ENCODE peak calls at places on chromosomes 1 and 21, in four cellular contexts. A is dorsolateral prefrontal cortex, P is astrocyte of the spinal cord, W is tibial artery. G is an unnamed sample.

GRCh38 chr1:8863712-8864324 is 14.7 kb downstream of the ENO1 start:
- DNase-seq in A (no peak), P (no peak), W (no peak), G (no peak)

GRCh38 chr1:96918406-96918805 is 196.8 kb downstream of the PTBP2 start:
- DNase-seq in A (no peak), P (peak; percentile 86), W (no peak), G (peak; percentile 42)

GRCh38 chr1:234730542-234731370 is 120.8 kb upstream of the IRF2BP2 start:
- DNase-seq in A (no peak), P (no peak), W (no peak), G (no peak)

GRCh38 chr1:6419803-6420593 is at the start of gene HES2:
- DNase-seq in A (no peak), P (no peak), W (no peak), G (peak; percentile 41)

GRCh38 chr1:7011826-7012225 is 226.6 kb downstream of the CAMTA1 start:
- DNase-seq in A (no peak), P (no peak), W (no peak), G (no peak)

GRCh38 chr1:81478217-81478616 is 322.5 kb upstream of the ADGRL2 start:
- DNase-seq in A (no peak), P (no peak), W (no peak), G (no peak)

GRCh38 chr1:2552189-2552588 is 4.0 kb upstream of the TNFRSF14 start:
- DNase-seq in A (no peak), P (no peak), W (no peak), G (no peak)

GRCh38 chr1:106921186-106921585 is 135.3 kb upstream of the PRMT6 start:
- DNase-seq in A (no peak), P (peak; percentile 41), W (no peak), G (no peak)

GRCh38 chr1:10625076-10625475 is 150.3 kb downstream of the PEX14 start:
- DNase-seq in A (no peak), P (no peak), W (peak; percentile 31), G (no peak)

GRCh38 chr1:95223110-95223509 is 10.9 kb upstream of the RWDD3 start:
- DNase-seq in A (no peak), P (peak; percentile 43), W (no peak), G (peak; percentile 23)

GRCh38 chr1:31786366-31787060 is 22.4 kb upstream of the ADGRB2 start:
- DNase-seq in A (peak; percentile 16), P (no peak), W (peak; percentile 61), G (no peak)
- TF ChIP-seq CTCF in A (no peak), P (no peak), W (no peak), G (no peak)

DNA sequence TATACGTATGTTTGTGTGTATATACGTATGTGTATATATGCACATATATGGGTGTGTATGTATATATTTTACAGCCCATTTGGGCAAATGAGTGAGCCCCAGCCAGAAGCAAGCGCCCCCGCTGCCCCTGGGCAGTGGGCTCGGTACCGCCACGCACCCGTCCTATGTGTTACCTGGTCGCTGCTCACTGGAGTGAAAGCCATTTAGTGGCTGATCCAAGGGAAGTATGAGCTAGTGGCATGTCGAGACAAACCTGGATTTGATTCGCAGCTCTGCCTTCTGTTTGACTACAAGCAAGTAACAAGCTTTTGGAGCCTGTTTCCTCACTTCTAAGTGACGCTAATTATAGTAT is 35.8 kb upstream of the JAK1 start:
- DNase-seq in A (no peak), P (no peak), W (peak; percentile 70), G (no peak)
- H3K4me3 ChIP-seq in A (peak overlapping the region; percentile 72), P (peak overlapping the region; percentile 53), W (peak overlapping the region; percentile 61), G (peak overlapping the region; percentile 62)

DNA sequence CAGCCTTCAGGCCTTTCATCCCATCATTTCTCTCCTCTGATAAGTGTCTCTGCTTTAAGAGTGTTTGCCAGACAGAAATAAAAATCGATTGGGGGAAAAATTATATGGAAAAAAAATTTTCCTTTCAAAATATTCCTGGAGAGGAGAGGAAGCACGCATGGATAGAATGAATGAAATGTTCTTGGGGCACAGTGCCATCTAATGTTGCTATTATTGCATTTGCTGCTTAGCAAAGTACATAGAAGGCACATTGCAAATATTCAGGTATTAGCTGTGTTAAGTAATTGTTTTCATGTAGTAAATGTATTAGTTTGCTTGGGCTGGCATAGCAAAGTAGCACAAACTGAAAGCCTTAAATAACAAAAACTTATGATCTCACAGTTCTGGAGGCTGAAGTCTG is 18.1 kb downstream of the B3GALT5 start:
- DNase-seq in A (no peak), P (peak; percentile 39), W (no peak), G (no peak)
- TF ChIP-seq CTCF in A (no peak), P (no peak), W (no peak), G (no peak)

GRCh38 chr1:156417700-156418015 is 48.6 kb downstream of the RHBG start:
- DNase-seq in A (no peak), P (no peak), W (no peak), G (no peak)

GRCh38 chr1:156421062-156421938 is 52.3 kb downstream of the RHBG start:
- DNase-seq in A (peak; percentile 87), P (peak; percentile 33), W (peak; percentile 80), G (peak; percentile 41)

GRCh38 chr1:156420209-156421061 is 51.4 kb downstream of the RHBG start:
- DNase-seq in A (no peak), P (no peak), W (no peak), G (no peak)

GRCh38 chr1:156421939-156422601 is 53.1 kb downstream of the RHBG start:
- DNase-seq in A (no peak), P (no peak), W (no peak), G (no peak)

GRCh38 chr1:156419863-156420208 is 50.8 kb downstream of the RHBG start:
- DNase-seq in A (no peak), P (no peak), W (no peak), G (no peak)
- H3K4me3 ChIP-seq in A (peak overlapping the region; percentile 76), P (no peak overlapping the region), W (no peak overlapping the region), G (no peak overlapping the region)

DNA sequence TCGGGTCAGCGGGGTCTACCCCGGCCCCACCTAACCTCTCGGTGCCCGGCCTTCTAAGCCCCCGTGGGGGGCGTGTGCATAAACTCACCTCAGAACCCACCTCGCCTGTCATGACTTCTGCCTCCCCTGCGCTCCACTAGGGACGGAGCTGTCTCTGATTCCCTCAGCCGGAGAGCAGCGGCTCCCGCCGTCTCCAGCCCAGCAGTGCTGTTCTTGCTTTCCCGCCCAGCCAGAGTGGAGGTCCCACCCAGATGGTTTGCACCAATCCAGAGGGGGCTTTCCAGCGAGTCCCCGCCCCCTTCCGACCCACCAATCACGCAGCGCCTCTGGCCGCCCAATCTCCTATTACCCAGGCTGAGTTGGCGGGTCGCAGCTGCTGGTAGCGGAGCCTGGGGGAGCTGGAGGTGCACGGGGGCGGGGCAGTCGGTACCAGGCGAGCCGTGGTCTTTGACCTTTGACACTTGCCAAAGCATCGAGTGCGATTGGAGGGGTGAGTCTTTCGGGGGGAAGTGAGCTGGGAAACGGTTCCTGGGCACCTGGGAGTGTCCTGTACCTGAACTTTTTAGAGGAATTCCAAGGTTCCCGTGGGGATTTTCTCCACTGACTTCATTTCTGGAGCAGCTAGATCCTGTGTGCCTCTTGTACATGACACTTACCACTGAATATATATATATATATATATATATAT is at the start of gene CLSPN:
- DNase-seq in A (peak; percentile 78), P (peak; percentile 96), W (peak; percentile 96), G (peak; percentile 92)
- TF ChIP-seq CTCF in A (peak; percentile 11), P (no peak), W (no peak), G (no peak)

DNA sequence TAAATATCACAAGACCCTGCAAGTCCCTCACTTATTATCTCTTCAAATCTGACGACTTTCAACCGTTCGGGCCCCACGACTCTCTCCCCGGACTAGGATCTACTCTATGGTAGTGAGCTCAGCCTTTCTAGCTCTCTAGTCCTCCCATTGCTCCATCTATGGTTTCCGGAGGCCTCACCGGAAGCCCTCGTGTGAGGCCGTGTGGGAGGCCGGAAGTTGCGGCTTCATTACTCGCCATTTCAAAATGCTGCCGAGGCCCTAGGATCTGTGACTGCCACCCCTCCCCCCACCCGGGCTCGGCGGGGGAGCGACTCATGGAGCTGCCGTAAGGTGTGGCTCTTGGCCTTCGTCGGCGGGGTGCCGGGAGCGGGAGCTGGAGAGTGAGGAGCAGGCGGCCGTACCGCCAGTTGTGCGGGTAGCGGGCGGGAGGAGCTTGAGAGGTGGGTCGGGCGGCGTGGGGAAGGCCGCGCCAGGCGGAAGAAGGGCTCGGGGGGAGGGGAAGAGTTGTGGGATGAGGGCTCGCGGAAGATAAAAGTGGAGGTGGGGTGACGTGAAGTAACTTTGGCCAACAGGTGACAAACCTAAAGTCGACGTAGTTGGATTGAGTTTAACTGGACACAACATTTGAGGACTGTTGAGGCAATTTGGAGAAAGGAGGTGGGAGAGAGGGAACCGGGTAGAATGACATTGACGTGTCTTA is at the start of gene MDM4:
- DNase-seq in A (peak; percentile 70), P (peak; percentile 98), W (peak; percentile 95), G (peak; percentile 98)
- H3K4me3 ChIP-seq in A (peak within 1 kb of the TSS; percentile 87), P (peak within 1 kb of the TSS; percentile 70), W (peak within 1 kb of the TSS; percentile 83), G (peak within 1 kb of the TSS; percentile 99)

GRCh38 chr1:43908858-43909257 is 24.7 kb upstream of the ARTN start:
- DNase-seq in A (no peak), P (no peak), W (no peak), G (no peak)
- TF ChIP-seq CTCF in A (no peak), P (peak; percentile 18), W (no peak), G (no peak)